ENCODE peak calls at places on chromosome 11, in four cellular contexts. V is cardiac fibroblast, J is kidney tubule cell, K is fibroblast of mammary gland. N is an unnamed sample.

GRCh38 chr11:68469642-68470041 is 9.1 kb downstream of the PPP6R3 start:
- DNase-seq in V (no peak), J (no peak), K (no peak), N (no peak)

GRCh38 chr11:46181387-46181786 is 60.1 kb upstream of the PHF21A start:
- DNase-seq in V (no peak), J (no peak), K (no peak), N (no peak)

GRCh38 chr11:73168925-73169579 is 26.9 kb upstream of the FCHSD2 start:
- DNase-seq in V (no peak), J (no peak), K (no peak), N (peak)

GRCh38 chr11:121563900-121564822 is 111.4 kb upstream of the SORL1-AS1 start:
- DNase-seq in V (no peak), J (no peak), K (no peak), N (no peak)

GRCh38 chr11:91800208-91800914 is 424.3 kb upstream of the FAT3 start:
- DNase-seq in V (no peak), J (no peak), K (no peak), N (no peak)

GRCh38 chr11:77547863-77548551 is 41.7 kb upstream of the AQP11 start:
- DNase-seq in V (peak), J (peak), K (peak), N (peak)

GRCh38 chr11:123235117-123235686 is 40.2 kb upstream of the CLMP start:
- DNase-seq in V (peak), J (peak), K (peak), N (no peak)

GRCh38 chr11:67504950-67505561 is at the start of gene PITPNM1:
- DNase-seq in V (peak), J (peak), K (no peak), N (peak)

GRCh38 chr11:60492488-60493009 is at the start of gene MS4A12:
- DNase-seq in V (no peak), J (no peak), K (no peak), N (no peak)

GRCh38 chr11:87258171-87258833 is 220.6 kb downstream of the TMEM135 start:
- DNase-seq in V (no peak), J (no peak), K (no peak), N (no peak)

GRCh38 chr11:107011977-107012376 is 6.3 kb downstream of the GUCY1A2 start:
- DNase-seq in V (peak), J (no peak), K (no peak), N (peak)

GRCh38 chr11:84036664-84037194 is 750.6 kb upstream of the CCDC90B start:
- DNase-seq in V (no peak), J (no peak), K (no peak), N (no peak)

GRCh38 chr11:59243633-59244032 is 30.9 kb upstream of the MPEG1 start:
- DNase-seq in V (no peak), J (no peak), K (no peak), N (no peak)

GRCh38 chr11:67053896-67054850 is 2.5 kb upstream of the RHOD start:
- DNase-seq in V (peak), J (peak), K (peak), N (peak)

GRCh38 chr11:12086271-12087074 is 23.9 kb upstream of the MICAL2 start:
- DNase-seq in V (peak), J (peak), K (peak), N (peak)